ENCODE peak calls at places on chromosomes 16 and 17, in ten cellular contexts. One of them, this sample, is unnamed.

GRCh38 chr16:7209598-7209997 is 123.0 kb upstream of the RBFOX1 start:
- DNase-seq in neural crest cell: no peak
- DNase-seq in kidney: no peak
- DNase-seq in heart left ventricle: no peak
- DNase-seq in IMR-90: no peak
- DNase-seq in foreskin keratinocyte: no peak
- DNase-seq in PC-9: no peak
- DNase-seq in bronchial epithelial cell: peak
- DNase-seq in upper lobe of right lung: no peak
- DNase-seq in SK-N-SH: no peak
- DNase-seq in this sample: no peak

GRCh38 chr16:58859958-58860669 is 126.0 kb upstream of the GOT2 start:
- DNase-seq in SK-N-SH: peak
- DNase-seq in upper lobe of right lung: no peak
- DNase-seq in IMR-90: no peak
- DNase-seq in foreskin keratinocyte: no peak
- DNase-seq in kidney: no peak
- DNase-seq in PC-9: no peak
- DNase-seq in neural crest cell: no peak
- DNase-seq in heart left ventricle: no peak
- DNase-seq in bronchial epithelial cell: no peak
- DNase-seq in this sample: no peak

GRCh38 chr16:48481772-48482171 is 96.6 kb upstream of the SIAH1 start:
- DNase-seq in kidney: no peak
- DNase-seq in SK-N-SH: no peak
- DNase-seq in heart left ventricle: no peak
- DNase-seq in foreskin keratinocyte: no peak
- DNase-seq in upper lobe of right lung: no peak
- DNase-seq in bronchial epithelial cell: no peak
- DNase-seq in IMR-90: no peak
- DNase-seq in PC-9: no peak
- DNase-seq in neural crest cell: no peak
- DNase-seq in this sample: no peak

GRCh38 chr17:66431910-66432309 is 129.5 kb downstream of the PRKCA start:
- DNase-seq in upper lobe of right lung: no peak
- DNase-seq in bronchial epithelial cell: peak
- DNase-seq in foreskin keratinocyte: peak
- DNase-seq in kidney: no peak
- DNase-seq in PC-9: peak
- DNase-seq in SK-N-SH: no peak
- DNase-seq in heart left ventricle: no peak
- DNase-seq in IMR-90: peak
- DNase-seq in neural crest cell: no peak
- DNase-seq in this sample: no peak

GRCh38 chr17:50948711-50949110 is 82.6 kb upstream of the TOB1 start:
- DNase-seq in heart left ventricle: no peak
- DNase-seq in PC-9: peak
- DNase-seq in upper lobe of right lung: no peak
- DNase-seq in IMR-90: no peak
- DNase-seq in SK-N-SH: no peak
- DNase-seq in neural crest cell: no peak
- DNase-seq in foreskin keratinocyte: no peak
- DNase-seq in bronchial epithelial cell: no peak
- DNase-seq in kidney: no peak
- DNase-seq in this sample: no peak

GRCh38 chr17:74452027-74452840 is 14.2 kb upstream of the CD300A start:
- DNase-seq in PC-9: no peak
- DNase-seq in neural crest cell: no peak
- DNase-seq in heart left ventricle: peak
- DNase-seq in IMR-90: no peak
- DNase-seq in kidney: peak
- DNase-seq in SK-N-SH: no peak
- DNase-seq in foreskin keratinocyte: no peak
- DNase-seq in upper lobe of right lung: no peak
- DNase-seq in bronchial epithelial cell: peak
- DNase-seq in this sample: no peak

GRCh38 chr16:23434380-23434779 is 18.6 kb downstream of the COG7 start:
- DNase-seq in neural crest cell: peak
- DNase-seq in upper lobe of right lung: no peak
- DNase-seq in foreskin keratinocyte: peak
- DNase-seq in IMR-90: peak
- DNase-seq in kidney: no peak
- DNase-seq in heart left ventricle: no peak
- DNase-seq in PC-9: peak
- DNase-seq in SK-N-SH: peak
- DNase-seq in bronchial epithelial cell: peak
- DNase-seq in this sample: no peak

GRCh38 chr16:62253926-62254325 is 217.7 kb upstream of the CDH8 start:
- DNase-seq in PC-9: no peak
- DNase-seq in foreskin keratinocyte: peak
- DNase-seq in IMR-90: no peak
- DNase-seq in heart left ventricle: no peak
- DNase-seq in neural crest cell: no peak
- DNase-seq in kidney: no peak
- DNase-seq in bronchial epithelial cell: peak
- DNase-seq in upper lobe of right lung: no peak
- DNase-seq in SK-N-SH: no peak
- DNase-seq in this sample: no peak

GRCh38 chr16:85307552-85308364 is 195.5 kb upstream of the CIBAR2 start:
- DNase-seq in IMR-90: no peak
- DNase-seq in bronchial epithelial cell: no peak
- DNase-seq in foreskin keratinocyte: no peak
- DNase-seq in SK-N-SH: no peak
- DNase-seq in upper lobe of right lung: no peak
- DNase-seq in heart left ventricle: peak
- DNase-seq in neural crest cell: no peak
- DNase-seq in kidney: no peak
- DNase-seq in PC-9: no peak
- DNase-seq in this sample: no peak

DNA sequence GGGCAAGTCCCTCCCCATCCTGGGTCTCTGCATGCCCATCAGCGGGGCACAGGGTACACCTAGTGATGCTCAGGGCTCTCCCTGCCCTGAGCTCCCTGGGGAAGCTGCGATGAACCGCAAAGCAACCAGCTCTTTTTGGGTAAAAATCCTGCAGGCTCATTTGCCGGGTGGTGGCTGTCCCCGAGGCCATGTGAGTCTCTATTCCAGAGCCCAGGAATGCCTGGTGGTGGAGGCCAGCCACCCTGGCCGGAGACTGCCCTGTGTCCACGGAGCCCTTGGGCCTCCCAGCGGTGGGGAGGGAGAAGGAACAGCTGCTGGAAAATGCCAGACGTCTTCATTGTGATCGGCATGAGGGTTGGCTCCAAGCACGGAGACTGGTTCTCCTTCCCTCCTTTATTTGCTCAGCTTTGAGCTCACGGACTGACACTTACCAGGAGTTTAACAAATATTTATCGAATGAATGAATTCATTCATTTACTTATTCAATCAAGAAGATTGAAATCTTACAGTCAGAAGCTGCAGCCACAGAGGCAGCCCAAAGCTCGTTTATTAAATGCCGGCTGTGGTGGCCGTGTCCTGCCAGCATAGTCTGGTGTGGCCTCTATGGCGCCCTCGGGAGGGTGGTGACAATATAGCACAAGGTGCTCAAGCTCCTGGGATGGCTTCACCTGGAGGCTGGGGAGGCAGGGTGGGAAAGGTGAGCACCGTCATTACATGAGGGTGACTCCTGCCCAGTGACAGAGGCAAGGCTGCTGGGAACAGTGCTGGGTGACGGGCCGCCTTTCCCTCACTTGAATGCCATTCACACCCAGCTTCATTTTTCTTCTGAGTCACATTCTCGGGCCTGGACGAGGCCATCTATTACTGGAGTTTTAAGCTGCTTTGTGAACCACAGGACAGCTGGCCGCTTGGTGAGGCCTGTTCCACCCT is 31.1 kb upstream of the JPH3 start:
- DNase-seq in IMR-90: peak
- DNase-seq in heart left ventricle: peak
- DNase-seq in bronchial epithelial cell: peak
- DNase-seq in PC-9: peak
- DNase-seq in SK-N-SH: peak
- DNase-seq in foreskin keratinocyte: no peak
- DNase-seq in kidney: peak
- DNase-seq in neural crest cell: no peak
- DNase-seq in upper lobe of right lung: peak
- DNase-seq in this sample: no peak
- TF ChIP-seq CTCF in IMR-90: peak
- TF ChIP-seq CTCF in heart left ventricle: peak
- TF ChIP-seq CTCF in bronchial epithelial cell: peak
- TF ChIP-seq CTCF in PC-9: peak
- TF ChIP-seq CTCF in SK-N-SH: peak
- TF ChIP-seq CTCF in foreskin keratinocyte: peak
- TF ChIP-seq CTCF in kidney: peak
- TF ChIP-seq CTCF in neural crest cell: peak
- TF ChIP-seq CTCF in upper lobe of right lung: peak
- TF ChIP-seq CTCF in this sample: peak

DNA sequence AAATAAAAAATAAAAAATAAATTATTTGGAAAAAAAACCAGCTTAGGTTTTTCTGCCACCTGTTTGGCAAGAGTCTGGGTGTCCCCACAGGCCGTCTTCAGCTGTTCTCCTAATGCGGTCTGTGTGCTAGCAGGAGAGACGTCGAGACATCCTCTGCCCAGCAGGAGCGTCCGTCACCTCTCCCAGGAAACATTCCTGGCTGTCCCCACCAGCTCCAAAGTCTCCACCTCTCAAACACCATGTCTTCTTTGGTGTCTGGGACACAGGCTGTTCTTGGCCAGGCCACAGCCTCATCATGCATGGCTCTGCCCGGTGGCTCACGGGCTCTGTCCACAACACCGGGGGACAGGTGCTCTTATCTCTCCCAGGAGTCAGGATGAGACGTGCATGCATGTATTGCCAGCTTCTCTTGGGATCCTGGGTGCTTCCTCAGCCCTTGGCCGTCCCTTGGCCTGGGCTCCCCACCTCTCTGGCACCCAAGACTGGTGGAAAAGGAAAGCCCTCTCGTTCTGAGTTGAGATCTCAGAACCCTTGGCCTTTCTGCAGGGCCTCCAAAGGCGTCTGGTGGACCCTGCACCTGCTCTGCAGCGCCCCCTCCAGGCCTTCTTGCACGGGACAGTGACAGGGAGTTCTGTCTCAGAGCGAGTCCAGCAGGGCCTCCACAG is 84.9 kb upstream of the CBX4 start:
- DNase-seq in SK-N-SH: peak
- DNase-seq in IMR-90: peak
- DNase-seq in PC-9: no peak
- DNase-seq in kidney: peak
- DNase-seq in bronchial epithelial cell: no peak
- DNase-seq in neural crest cell: peak
- DNase-seq in heart left ventricle: no peak
- DNase-seq in foreskin keratinocyte: no peak
- DNase-seq in upper lobe of right lung: no peak
- DNase-seq in this sample: no peak
- TF ChIP-seq CTCF in SK-N-SH: peak
- TF ChIP-seq CTCF in IMR-90: peak
- TF ChIP-seq CTCF in PC-9: peak
- TF ChIP-seq CTCF in kidney: peak
- TF ChIP-seq CTCF in bronchial epithelial cell: peak
- TF ChIP-seq CTCF in neural crest cell: peak
- TF ChIP-seq CTCF in heart left ventricle: peak
- TF ChIP-seq CTCF in foreskin keratinocyte: peak
- TF ChIP-seq CTCF in upper lobe of right lung: peak
- TF ChIP-seq CTCF in this sample: peak

DNA sequence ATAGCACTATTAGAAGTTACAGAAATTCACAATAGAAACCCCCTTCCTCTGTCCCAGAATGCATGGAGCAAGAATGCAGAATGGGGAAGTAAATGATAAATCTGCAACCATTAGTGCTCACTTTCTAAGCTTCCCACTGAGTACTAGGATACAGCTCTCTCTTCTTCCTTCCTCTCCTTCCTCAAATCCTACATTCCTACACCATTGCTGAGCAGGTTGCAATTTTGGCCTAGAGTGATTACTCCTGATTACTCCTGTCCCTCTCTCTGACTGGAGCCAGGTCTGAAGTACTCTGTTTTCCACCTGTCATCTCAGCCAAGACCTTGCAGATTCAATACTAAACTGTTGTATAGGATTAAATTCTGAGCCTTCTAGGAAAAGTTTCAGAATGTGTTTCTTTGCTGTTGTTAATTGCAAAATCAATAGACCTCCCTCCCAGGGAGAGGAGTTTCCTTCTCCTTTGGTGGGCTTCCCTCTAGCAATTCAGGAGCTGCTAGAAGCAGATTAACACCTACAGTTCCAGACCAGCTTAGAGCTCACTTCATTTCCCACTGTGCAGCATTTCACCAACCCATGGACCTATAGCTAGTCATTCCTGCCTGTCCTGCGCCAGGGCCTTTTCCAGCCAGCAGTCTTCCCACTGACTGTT is 165.4 kb upstream of the TBX2 start:
- DNase-seq in kidney: no peak
- DNase-seq in neural crest cell: no peak
- DNase-seq in foreskin keratinocyte: no peak
- DNase-seq in upper lobe of right lung: no peak
- DNase-seq in PC-9: no peak
- DNase-seq in bronchial epithelial cell: no peak
- DNase-seq in IMR-90: no peak
- DNase-seq in SK-N-SH: no peak
- DNase-seq in heart left ventricle: no peak
- DNase-seq in this sample: no peak
- TF ChIP-seq CTCF in kidney: no peak
- TF ChIP-seq CTCF in neural crest cell: no peak
- TF ChIP-seq CTCF in foreskin keratinocyte: no peak
- TF ChIP-seq CTCF in upper lobe of right lung: no peak
- TF ChIP-seq CTCF in PC-9: no peak
- TF ChIP-seq CTCF in bronchial epithelial cell: no peak
- TF ChIP-seq CTCF in IMR-90: no peak
- TF ChIP-seq CTCF in SK-N-SH: no peak
- TF ChIP-seq CTCF in heart left ventricle: no peak
- TF ChIP-seq CTCF in this sample: no peak

GRCh38 chr16:67180166-67180565 is 3.6 kb downstream of the MATCAP1 start:
- DNase-seq in neural crest cell: no peak
- DNase-seq in SK-N-SH: no peak
- DNase-seq in bronchial epithelial cell: no peak
- DNase-seq in heart left ventricle: no peak
- DNase-seq in foreskin keratinocyte: no peak
- DNase-seq in PC-9: no peak
- DNase-seq in IMR-90: no peak
- DNase-seq in kidney: no peak
- DNase-seq in upper lobe of right lung: no peak
- DNase-seq in this sample: no peak

GRCh38 chr16:67181346-67181745 is 2.4 kb downstream of the MATCAP1 start:
- DNase-seq in foreskin keratinocyte: no peak
- DNase-seq in upper lobe of right lung: no peak
- DNase-seq in heart left ventricle: no peak
- DNase-seq in SK-N-SH: no peak
- DNase-seq in PC-9: no peak
- DNase-seq in neural crest cell: no peak
- DNase-seq in bronchial epithelial cell: peak
- DNase-seq in IMR-90: peak
- DNase-seq in kidney: peak
- DNase-seq in this sample: no peak

GRCh38 chr16:67177743-67178699 is 5.7 kb downstream of the MATCAP1 start:
- DNase-seq in neural crest cell: no peak
- DNase-seq in heart left ventricle: peak
- DNase-seq in PC-9: peak
- DNase-seq in bronchial epithelial cell: peak
- DNase-seq in upper lobe of right lung: peak
- DNase-seq in foreskin keratinocyte: no peak
- DNase-seq in kidney: peak
- DNase-seq in IMR-90: peak
- DNase-seq in SK-N-SH: peak
- DNase-seq in this sample: no peak

GRCh38 chr16:67182288-67182687 is 1.5 kb downstream of the MATCAP1 start:
- DNase-seq in heart left ventricle: no peak
- DNase-seq in bronchial epithelial cell: no peak
- DNase-seq in IMR-90: peak
- DNase-seq in SK-N-SH: no peak
- DNase-seq in PC-9: no peak
- DNase-seq in upper lobe of right lung: no peak
- DNase-seq in neural crest cell: no peak
- DNase-seq in foreskin keratinocyte: no peak
- DNase-seq in kidney: no peak
- DNase-seq in this sample: no peak

GRCh38 chr16:67179421-67180080 is 4.2 kb downstream of the MATCAP1 start:
- DNase-seq in PC-9: no peak
- DNase-seq in kidney: no peak
- DNase-seq in SK-N-SH: no peak
- DNase-seq in IMR-90: no peak
- DNase-seq in bronchial epithelial cell: peak
- DNase-seq in foreskin keratinocyte: no peak
- DNase-seq in heart left ventricle: no peak
- DNase-seq in upper lobe of right lung: no peak
- DNase-seq in neural crest cell: no peak
- DNase-seq in this sample: no peak
- TF ChIP-seq CTCF in PC-9: no peak
- TF ChIP-seq CTCF in kidney: no peak
- TF ChIP-seq CTCF in SK-N-SH: peak
- TF ChIP-seq CTCF in IMR-90: peak
- TF ChIP-seq CTCF in bronchial epithelial cell: peak
- TF ChIP-seq CTCF in foreskin keratinocyte: peak
- TF ChIP-seq CTCF in heart left ventricle: no peak
- TF ChIP-seq CTCF in upper lobe of right lung: no peak
- TF ChIP-seq CTCF in neural crest cell: peak
- TF ChIP-seq CTCF in this sample: no peak